ENCODE peak calls at places on chromosomes 16 and 17, in five cellular contexts. Z is NCI-H1417; P is fibroblast of mammary gland; H is GOT3; G is stimulated activated CD8-positive, alpha-beta memory T cell treated with anti-CD3 and anti-CD28 coated beads, Interleukin-7, amount 100 ng/mL, for 24 hours. U is an unnamed sample.

GRCh38 chr17:47172698-47173565 is 16.2 kb downstream of the CDC27 start:
- DNase-seq in Z (no peak), P (no peak), H (no peak), G (no peak), U (no peak)

GRCh38 chr17:75517277-75517865 is 1.0 kb downstream of the TSEN54 start:
- DNase-seq in Z (peak; percentile 36), P (no peak), H (no peak), G (no peak), U (peak; percentile 18)

GRCh38 chr16:85123891-85124635 is 11.8 kb upstream of the CIBAR2 start:
- DNase-seq in Z (no peak), P (peak; percentile 84), H (no peak), G (no peak), U (no peak)

GRCh38 chr16:57815987-57816745 is 13.9 kb upstream of the KIFC3 start:
- DNase-seq in Z (peak; percentile 78), P (peak; percentile 91), H (peak; percentile 18), G (no peak), U (peak; percentile 56)

GRCh38 chr16:25897677-25898076 is 205.9 kb downstream of the HS3ST4 start:
- DNase-seq in Z (no peak), P (no peak), H (no peak), G (no peak), U (no peak)

GRCh38 chr17:61456688-61457225 is 4.5 kb downstream of the TBX4 start:
- DNase-seq in Z (no peak), P (no peak), H (no peak), G (no peak), U (no peak)

GRCh38 chr17:53571342-53571741 is 251.4 kb upstream of the KIF2B start:
- DNase-seq in Z (no peak), P (no peak), H (no peak), G (no peak), U (no peak)

GRCh38 chr17:6306820-6307219 is 128.1 kb downstream of the AIPL1 start:
- DNase-seq in Z (no peak), P (no peak), H (no peak), G (no peak), U (no peak)

GRCh38 chr16:28538733-28539596 is at the start of gene NUPR1:
- DNase-seq in Z (no peak), P (peak; percentile 99), H (peak; percentile 72), G (no peak), U (no peak)

GRCh38 chr17:16428098-16428882 is 12.9 kb downstream of the TRPV2 start:
- DNase-seq in Z (peak; percentile 2), P (peak; percentile 68), H (no peak), G (no peak), U (no peak)

GRCh38 chr17:61520897-61521296 is 68.7 kb downstream of the TBX4 start:
- DNase-seq in Z (no peak), P (no peak), H (no peak), G (no peak), U (no peak)

GRCh38 chr16:65624246-65624645 is 502.4 kb upstream of the CDH11 start:
- DNase-seq in Z (no peak), P (no peak), H (no peak), G (no peak), U (no peak)

GRCh38 chr16:89442990-89443726 is 47.2 kb downstream of the ANKRD11 start:
- DNase-seq in Z (peak; percentile 21), P (peak; percentile 74), H (no peak), G (no peak), U (peak; percentile 68)

GRCh38 chr17:71011389-71011788 is 842.1 kb downstream of the KCNJ2 start:
- DNase-seq in Z (peak; percentile 2), P (no peak), H (no peak), G (no peak), U (peak; percentile 12)

GRCh38 chr16:59047114-59047513 is 313.0 kb upstream of the GOT2 start:
- DNase-seq in Z (no peak), P (no peak), H (no peak), G (no peak), U (no peak)

GRCh38 chr17:4558311-4558972 is 1.9 kb downstream of the GGT6 start:
- DNase-seq in Z (no peak), P (no peak), H (no peak), G (no peak), U (no peak)

GRCh38 chr17:78537217-78537860 is 39.9 kb downstream of the DNAH17 start:
- DNase-seq in Z (no peak), P (no peak), H (no peak), G (no peak), U (no peak)

GRCh38 chr17:10171057-10171456 is 27.3 kb downstream of the GAS7 start:
- DNase-seq in Z (no peak), P (peak; percentile 37), H (no peak), G (no peak), U (no peak)

GRCh38 chr16:19980866-19981265 is 92.8 kb downstream of the GPR139 start:
- DNase-seq in Z (no peak), P (peak; percentile 0), H (no peak), G (no peak), U (no peak)

GRCh38 chr16:75477680-75478473 is 13.4 kb upstream of the TMEM170A start:
- DNase-seq in Z (peak; percentile 26), P (no peak), H (no peak), G (no peak), U (peak; percentile 69)

GRCh38 chr16:31420037-31420436 is 8.1 kb downstream of the COX6A2 start:
- DNase-seq in Z (no peak), P (no peak), H (no peak), G (no peak), U (no peak)

GRCh38 chr16:83473109-83473508 is 334.7 kb upstream of the HSBP1 start:
- DNase-seq in Z (no peak), P (peak; percentile 27), H (no peak), G (no peak), U (no peak)